ENCODE peak calls at places on chromosomes 12 and 14, in nine cellular contexts. B is HEK293T; U is NCI-H226; T is memory B cell; O is stimulated activated CD8-positive, alpha-beta memory T cell treated with anti-CD3 and anti-CD28 coated beads, Interleukin-15, amount 100 ng/mL, for 24 hours; G is naive thymus-derived CD8-positive, alpha-beta T cell; C is AG08395; E is HTR-8/SVneo; Z is non-pigmented ciliary epithelial cell. W is an unnamed sample.

GRCh38 chr14:32552766-32553165 is 223.7 kb downstream of the AKAP6 start:
- DNase-seq in T (no peak), E (no peak), C (no peak), G (no peak), U (no peak), O (no peak), Z (no peak), B (no peak), W (no peak)

GRCh38 chr12:121182222-121182896 is 27.6 kb upstream of the P2RX4 start:
- DNase-seq in U (no peak), E (no peak), T (no peak), O (no peak), B (no peak), G (no peak), C (no peak), Z (no peak), W (no peak)

GRCh38 chr12:130706885-130707570 is 9.1 kb downstream of the RIMBP2 start:
- DNase-seq in O (no peak), B (no peak), U (no peak), Z (no peak), T (no peak), E (no peak), C (no peak), G (no peak), W (no peak)

GRCh38 chr12:131989021-131989420 is 39.3 kb downstream of the EP400 start:
- DNase-seq in T (no peak), G (no peak), C (no peak), Z (no peak), O (no peak), U (no peak), E (no peak), B (no peak), W (no peak)

GRCh38 chr14:65187421-65188049 is 85.2 kb upstream of the MAX start:
- DNase-seq in O (no peak), B (no peak), C (no peak), E (no peak), U (no peak), G (no peak), T (no peak), Z (no peak), W (no peak)

GRCh38 chr12:107509421-107509820 is 176.2 kb upstream of the PWP1 start:
- DNase-seq in E (no peak), T (no peak), G (no peak), U (no peak), B (no peak), Z (no peak), O (no peak), C (no peak), W (no peak)

GRCh38 chr14:68665116-68665515 is 127.8 kb downstream of the ZFP36L1 start:
- DNase-seq in B (no peak), G (no peak), U (peak), Z (no peak), O (no peak), E (peak), T (no peak), C (no peak), W (no peak)

GRCh38 chr14:39175445-39176262 is 600 bp downstream of the PNN start:
- DNase-seq in B (peak), C (peak), T (no peak), O (no peak), G (peak), U (no peak), Z (no peak), E (no peak), W (peak)

GRCh38 chr12:94219622-94220302 is 71.4 kb downstream of the PLXNC1 start:
- DNase-seq in O (no peak), B (no peak), G (no peak), C (no peak), Z (no peak), U (no peak), T (no peak), E (no peak), W (no peak)

GRCh38 chr14:23626946-23627345 is 9.2 kb upstream of the DHRS2 start:
- DNase-seq in T (no peak), G (no peak), B (no peak), C (no peak), O (no peak), U (no peak), Z (no peak), E (no peak), W (no peak)

GRCh38 chr14:28754209-28754985 is 12.2 kb upstream of the FOXG1 start:
- DNase-seq in B (peak), C (peak), E (no peak), O (no peak), Z (no peak), T (no peak), U (peak), G (no peak), W (peak)

GRCh38 chr12:107369679-107370078 is 276.3 kb upstream of the CRY1 start:
- DNase-seq in Z (no peak), U (no peak), C (no peak), G (peak), E (no peak), B (no peak), T (no peak), O (no peak), W (no peak)

GRCh38 chr14:76577837-76578236 is 183.4 kb upstream of the VASH1 start:
- DNase-seq in G (no peak), E (no peak), O (no peak), C (no peak), T (no peak), U (no peak), Z (no peak), B (no peak), W (no peak)

GRCh38 chr12:22477894-22478287 is 66.5 kb downstream of the C2CD5 start:
- DNase-seq in O (no peak), C (no peak), Z (no peak), B (no peak), U (no peak), T (no peak), G (no peak), E (no peak), W (no peak)

GRCh38 chr12:51323317-51323960 is 535 bp downstream of the BIN2 start:
- DNase-seq in U (no peak), Z (no peak), G (peak), O (no peak), T (peak), C (no peak), E (no peak), B (no peak), W (no peak)

GRCh38 chr12:54277823-54278276 is 2.1 kb downstream of the CBX5 start:
- DNase-seq in U (no peak), T (no peak), B (no peak), E (no peak), Z (no peak), C (peak), O (no peak), G (no peak), W (peak)

GRCh38 chr14:79325071-79325470 is 886.2 kb downstream of the DIO2 start:
- DNase-seq in G (no peak), T (no peak), O (no peak), U (no peak), Z (no peak), C (no peak), E (no peak), B (no peak), W (no peak)

GRCh38 chr14:101120636-101121398 is 217.3 kb upstream of the RTL1 start:
- DNase-seq in T (peak), Z (no peak), E (no peak), C (no peak), B (no peak), O (no peak), U (no peak), G (no peak), W (no peak)

GRCh38 chr12:93181396-93181965 is 196.2 kb upstream of the NUDT4 start:
- DNase-seq in U (no peak), B (no peak), C (no peak), O (no peak), Z (no peak), G (no peak), T (no peak), E (no peak), W (no peak)

GRCh38 chr14:21940887-21941855 is 267.6 kb upstream of the OR4E1 start:
- DNase-seq in T (no peak), C (no peak), O (no peak), U (no peak), Z (no peak), E (no peak), B (peak), G (no peak), W (peak)

GRCh38 chr14:49920935-49921334 is 28.1 kb downstream of the ARF6 start:
- DNase-seq in G (no peak), Z (no peak), O (no peak), T (peak), U (no peak), C (no peak), B (no peak), E (no peak), W (no peak)

GRCh38 chr12:6116481-6117021 is 7.9 kb downstream of the VWF start:
- DNase-seq in U (no peak), G (no peak), C (no peak), Z (no peak), T (no peak), B (no peak), O (no peak), E (peak), W (no peak)

GRCh38 chr12:2693204-2693860 is 101.4 kb upstream of the FKBP4 start:
- DNase-seq in U (no peak), B (peak), E (no peak), G (no peak), T (no peak), Z (no peak), O (no peak), C (no peak), W (no peak)

GRCh38 chr12:119338593-119339363 is 4.2 kb downstream of the CCDC60 start:
- DNase-seq in O (no peak), C (no peak), Z (no peak), E (no peak), U (no peak), B (no peak), G (no peak), T (no peak), W (no peak)

GRCh38 chr12:123017753-123018152 is 37.3 kb downstream of the ARL6IP4 start:
- DNase-seq in E (no peak), G (no peak), T (no peak), C (no peak), Z (no peak), B (no peak), U (no peak), O (no peak), W (no peak)

GRCh38 chr12:65620026-65620425 is 204.3 kb upstream of the HMGA2 start:
- DNase-seq in U (no peak), B (no peak), E (no peak), Z (no peak), T (no peak), C (no peak), G (no peak), O (no peak), W (no peak)

GRCh38 chr12:75738486-75738885 is 227.1 kb upstream of the KRR1 start:
- DNase-seq in Z (no peak), E (no peak), C (peak), O (no peak), B (no peak), T (no peak), G (no peak), U (no peak), W (no peak)

GRCh38 chr12:9920451-9920850 is 11.7 kb downstream of the CLEC2A start:
- DNase-seq in B (no peak), O (no peak), C (no peak), G (no peak), U (no peak), T (no peak), Z (no peak), E (no peak), W (no peak)

GRCh38 chr12:87233636-87234035 is 795.6 kb downstream of the C12orf50 start:
- DNase-seq in Z (no peak), T (no peak), O (no peak), C (no peak), E (no peak), G (no peak), B (no peak), U (no peak), W (no peak)